ENCODE peak calls at places on chromosomes 2 and 18, in nine cellular contexts. One of them, this sample, is unnamed.

GRCh38 chr18:3217930-3218647 is 1.7 kb downstream of the MYOM1 start:
- DNase-seq in neural crest cell: no peak
- DNase-seq in GM23338: peak
- DNase-seq in RWPE1: peak
- DNase-seq in BJ: no peak
- DNase-seq in heart left ventricle: no peak
- DNase-seq in tibial nerve: no peak
- DNase-seq in HFFc6: no peak
- DNase-seq in glutamatergic neuron: no peak
- DNase-seq in this sample: peak

GRCh38 chr18:57218281-57218680 is 71.4 kb downstream of the BOD1L2 start:
- DNase-seq in heart left ventricle: no peak
- DNase-seq in tibial nerve: no peak
- DNase-seq in BJ: no peak
- DNase-seq in RWPE1: no peak
- DNase-seq in neural crest cell: no peak
- DNase-seq in HFFc6: no peak
- DNase-seq in GM23338: no peak
- DNase-seq in glutamatergic neuron: no peak
- DNase-seq in this sample: no peak

GRCh38 chr2:186459009-186459408 is 27.1 kb upstream of the ZC3H15 start:
- DNase-seq in BJ: no peak
- DNase-seq in glutamatergic neuron: no peak
- DNase-seq in heart left ventricle: no peak
- DNase-seq in HFFc6: peak
- DNase-seq in GM23338: peak
- DNase-seq in RWPE1: no peak
- DNase-seq in tibial nerve: no peak
- DNase-seq in neural crest cell: no peak
- DNase-seq in this sample: no peak

GRCh38 chr2:172280820-172281454 is 146.4 kb upstream of the ITGA6 start:
- DNase-seq in heart left ventricle: peak
- DNase-seq in neural crest cell: no peak
- DNase-seq in BJ: no peak
- DNase-seq in HFFc6: no peak
- DNase-seq in GM23338: no peak
- DNase-seq in RWPE1: no peak
- DNase-seq in glutamatergic neuron: no peak
- DNase-seq in tibial nerve: no peak
- DNase-seq in this sample: no peak

GRCh38 chr18:48640566-48641270 is 101.9 kb downstream of the CTIF start:
- DNase-seq in RWPE1: no peak
- DNase-seq in tibial nerve: no peak
- DNase-seq in HFFc6: no peak
- DNase-seq in heart left ventricle: no peak
- DNase-seq in neural crest cell: no peak
- DNase-seq in glutamatergic neuron: peak
- DNase-seq in BJ: no peak
- DNase-seq in GM23338: no peak
- DNase-seq in this sample: no peak

GRCh38 chr2:43127208-43127940 is 99.0 kb downstream of the ZFP36L2 start:
- DNase-seq in glutamatergic neuron: peak
- DNase-seq in RWPE1: no peak
- DNase-seq in HFFc6: no peak
- DNase-seq in heart left ventricle: peak
- DNase-seq in BJ: no peak
- DNase-seq in GM23338: peak
- DNase-seq in tibial nerve: no peak
- DNase-seq in neural crest cell: peak
- DNase-seq in this sample: peak

GRCh38 chr2:219459460-219460311 is 25.0 kb downstream of the SPEG start:
- DNase-seq in RWPE1: peak
- DNase-seq in glutamatergic neuron: peak
- DNase-seq in heart left ventricle: peak
- DNase-seq in HFFc6: peak
- DNase-seq in neural crest cell: peak
- DNase-seq in BJ: no peak
- DNase-seq in tibial nerve: no peak
- DNase-seq in GM23338: peak
- DNase-seq in this sample: peak

GRCh38 chr18:76499596-76500340 is 4.7 kb upstream of the ZNF516 start:
- DNase-seq in BJ: no peak
- DNase-seq in neural crest cell: no peak
- DNase-seq in heart left ventricle: no peak
- DNase-seq in glutamatergic neuron: no peak
- DNase-seq in RWPE1: no peak
- DNase-seq in HFFc6: no peak
- DNase-seq in tibial nerve: no peak
- DNase-seq in GM23338: no peak
- DNase-seq in this sample: no peak

GRCh38 chr2:71466301-71467179 is 13.2 kb downstream of the DYSF start:
- DNase-seq in heart left ventricle: peak
- DNase-seq in tibial nerve: no peak
- DNase-seq in GM23338: peak
- DNase-seq in neural crest cell: peak
- DNase-seq in HFFc6: no peak
- DNase-seq in glutamatergic neuron: peak
- DNase-seq in BJ: no peak
- DNase-seq in RWPE1: peak
- DNase-seq in this sample: peak

GRCh38 chr2:196918927-196919326 is 7.6 kb downstream of the PGAP1 start:
- DNase-seq in tibial nerve: no peak
- DNase-seq in BJ: no peak
- DNase-seq in HFFc6: no peak
- DNase-seq in RWPE1: no peak
- DNase-seq in glutamatergic neuron: no peak
- DNase-seq in heart left ventricle: no peak
- DNase-seq in neural crest cell: no peak
- DNase-seq in GM23338: no peak
- DNase-seq in this sample: no peak

GRCh38 chr18:23689031-23689615 is at the start of gene LAMA3:
- DNase-seq in heart left ventricle: peak
- DNase-seq in glutamatergic neuron: no peak
- DNase-seq in tibial nerve: peak
- DNase-seq in RWPE1: peak
- DNase-seq in BJ: no peak
- DNase-seq in GM23338: peak
- DNase-seq in neural crest cell: peak
- DNase-seq in HFFc6: peak
- DNase-seq in this sample: peak

GRCh38 chr2:159984034-159984433 is 78.4 kb downstream of the PLA2R1 start:
- DNase-seq in GM23338: no peak
- DNase-seq in HFFc6: no peak
- DNase-seq in heart left ventricle: no peak
- DNase-seq in BJ: no peak
- DNase-seq in neural crest cell: no peak
- DNase-seq in tibial nerve: no peak
- DNase-seq in RWPE1: no peak
- DNase-seq in glutamatergic neuron: no peak
- DNase-seq in this sample: no peak

GRCh38 chr2:218137514-218137913 is 11.7 kb downstream of the CXCR2 start:
- DNase-seq in BJ: no peak
- DNase-seq in tibial nerve: no peak
- DNase-seq in glutamatergic neuron: no peak
- DNase-seq in GM23338: no peak
- DNase-seq in neural crest cell: no peak
- DNase-seq in heart left ventricle: no peak
- DNase-seq in RWPE1: no peak
- DNase-seq in HFFc6: no peak
- DNase-seq in this sample: no peak

GRCh38 chr2:214139630-214140284 is 271.1 kb upstream of the VWC2L start:
- DNase-seq in neural crest cell: no peak
- DNase-seq in glutamatergic neuron: no peak
- DNase-seq in tibial nerve: no peak
- DNase-seq in BJ: peak
- DNase-seq in heart left ventricle: no peak
- DNase-seq in HFFc6: no peak
- DNase-seq in GM23338: no peak
- DNase-seq in RWPE1: no peak
- DNase-seq in this sample: no peak

GRCh38 chr2:32678825-32679224 is 51.0 kb downstream of the TTC27 start:
- DNase-seq in tibial nerve: no peak
- DNase-seq in glutamatergic neuron: no peak
- DNase-seq in neural crest cell: no peak
- DNase-seq in RWPE1: no peak
- DNase-seq in GM23338: no peak
- DNase-seq in heart left ventricle: no peak
- DNase-seq in BJ: peak
- DNase-seq in HFFc6: peak
- DNase-seq in this sample: no peak

GRCh38 chr2:222307138-222307756 is 8.4 kb upstream of the PAX3 start:
- DNase-seq in GM23338: peak
- DNase-seq in glutamatergic neuron: no peak
- DNase-seq in tibial nerve: no peak
- DNase-seq in RWPE1: no peak
- DNase-seq in heart left ventricle: no peak
- DNase-seq in BJ: no peak
- DNase-seq in HFFc6: peak
- DNase-seq in neural crest cell: peak
- DNase-seq in this sample: peak

DNA sequence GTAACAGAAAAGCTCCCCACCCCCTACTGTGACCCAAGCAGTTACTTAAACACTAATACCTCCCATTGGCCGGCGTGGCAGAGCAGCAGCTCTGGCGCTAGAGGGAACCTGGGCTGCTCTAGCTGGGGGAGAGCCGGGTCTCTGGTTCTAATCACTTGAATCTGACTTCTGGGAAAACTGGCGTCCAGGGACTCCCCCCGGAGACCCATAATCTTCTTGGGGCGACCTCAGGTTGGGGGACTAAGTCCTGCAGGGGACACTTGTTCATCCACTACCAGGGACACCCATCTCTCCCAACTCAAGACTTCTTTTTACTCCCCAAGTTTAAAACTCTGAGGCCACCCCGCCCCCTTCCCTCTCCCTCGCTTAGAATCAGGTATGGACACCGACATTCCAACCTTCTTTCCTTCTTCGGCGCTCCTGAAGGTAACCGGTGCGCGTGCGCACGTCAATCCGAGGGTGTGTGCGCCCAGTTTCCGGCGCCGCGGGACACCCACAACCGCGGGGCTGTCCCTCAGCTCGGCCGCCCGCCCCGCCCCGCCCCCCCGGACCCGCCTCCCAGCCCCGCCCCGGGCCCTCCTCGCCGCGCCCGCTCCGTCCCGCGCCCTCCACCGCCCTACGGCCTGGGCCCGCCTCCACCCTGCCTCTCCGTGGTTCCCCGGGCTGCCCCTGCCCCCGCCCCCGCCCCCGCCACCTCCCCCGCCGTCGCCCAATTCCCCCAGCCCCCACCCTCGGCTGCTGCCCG is at the start of gene ERICH2:
- DNase-seq in BJ: no peak
- DNase-seq in heart left ventricle: peak
- DNase-seq in HFFc6: peak
- DNase-seq in tibial nerve: peak
- DNase-seq in RWPE1: peak
- DNase-seq in neural crest cell: peak
- DNase-seq in GM23338: peak
- DNase-seq in glutamatergic neuron: peak
- DNase-seq in this sample: peak
- TF ChIP-seq CTCF in BJ: peak
- TF ChIP-seq CTCF in heart left ventricle: no peak
- TF ChIP-seq CTCF in HFFc6: no peak
- TF ChIP-seq CTCF in tibial nerve: no peak
- TF ChIP-seq CTCF in RWPE1: no peak
- TF ChIP-seq CTCF in neural crest cell: peak
- TF ChIP-seq CTCF in GM23338: peak
- TF ChIP-seq CTCF in glutamatergic neuron: no peak
- TF ChIP-seq CTCF in this sample: no peak

DNA sequence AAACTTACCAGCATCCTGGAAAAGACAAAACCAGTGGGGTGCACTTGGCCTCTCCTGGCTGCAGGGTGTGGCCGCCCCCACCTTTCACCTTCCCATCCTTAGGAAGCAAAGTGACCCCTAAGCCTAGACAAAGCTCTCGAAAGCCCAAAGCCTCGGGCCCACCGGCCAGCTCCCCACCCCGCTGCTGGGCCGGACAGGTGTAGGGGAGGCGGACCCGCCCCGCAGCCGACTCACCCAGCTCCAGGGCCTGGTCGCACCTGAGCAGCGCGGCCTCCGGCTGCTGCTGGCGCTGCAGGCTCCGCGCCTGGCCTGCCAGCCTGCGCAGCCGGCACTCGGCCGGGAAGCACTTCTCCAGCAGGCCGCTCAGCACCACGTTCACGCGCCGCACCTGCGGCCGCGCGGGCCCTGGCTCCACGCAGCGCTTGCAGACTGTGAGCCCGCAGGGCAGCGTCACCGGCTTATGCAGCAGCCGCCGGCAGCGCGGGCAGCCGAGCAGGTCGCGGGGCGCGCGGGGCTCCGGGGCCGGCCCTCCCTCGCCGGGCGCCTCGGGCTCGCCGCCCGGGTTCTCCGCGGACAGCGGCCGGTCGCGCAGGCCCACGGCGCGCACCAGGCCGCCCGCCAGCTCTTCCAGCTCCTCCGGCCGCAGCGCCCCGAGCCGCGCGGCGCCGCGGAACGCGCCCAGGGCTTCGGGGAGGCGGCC is 970 bp downstream of the LONRF2 start:
- DNase-seq in BJ: no peak
- DNase-seq in heart left ventricle: peak
- DNase-seq in glutamatergic neuron: peak
- DNase-seq in HFFc6: no peak
- DNase-seq in neural crest cell: peak
- DNase-seq in GM23338: peak
- DNase-seq in tibial nerve: no peak
- DNase-seq in RWPE1: no peak
- DNase-seq in this sample: peak
- TF ChIP-seq CTCF in BJ: no peak
- TF ChIP-seq CTCF in heart left ventricle: peak
- TF ChIP-seq CTCF in glutamatergic neuron: peak
- TF ChIP-seq CTCF in HFFc6: no peak
- TF ChIP-seq CTCF in neural crest cell: peak
- TF ChIP-seq CTCF in GM23338: peak
- TF ChIP-seq CTCF in tibial nerve: no peak
- TF ChIP-seq CTCF in RWPE1: no peak
- TF ChIP-seq CTCF in this sample: peak

DNA sequence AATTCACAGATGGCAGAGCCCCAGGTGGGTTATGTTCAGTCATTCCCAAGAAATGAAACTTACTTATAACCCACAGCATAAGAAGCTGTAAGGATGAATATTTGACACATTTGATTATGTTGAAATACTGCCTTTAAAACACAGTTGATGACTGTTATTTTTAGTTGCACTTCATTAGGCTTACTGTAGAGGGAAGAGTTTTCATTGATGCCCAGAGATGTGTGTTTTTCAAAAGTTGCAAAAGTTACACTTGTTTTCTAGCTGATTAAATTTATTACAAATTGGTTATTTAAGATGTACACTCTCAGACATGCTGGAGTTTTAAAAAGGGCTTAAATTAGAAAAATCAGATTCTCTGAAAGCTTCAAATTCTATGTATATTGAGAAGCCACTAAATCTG is 506.1 kb downstream of the PARD3B start:
- DNase-seq in GM23338: no peak
- DNase-seq in BJ: no peak
- DNase-seq in RWPE1: peak
- DNase-seq in HFFc6: no peak
- DNase-seq in neural crest cell: no peak
- DNase-seq in glutamatergic neuron: no peak
- DNase-seq in heart left ventricle: no peak
- DNase-seq in tibial nerve: no peak
- DNase-seq in this sample: no peak
- TF ChIP-seq CTCF in GM23338: no peak
- TF ChIP-seq CTCF in BJ: peak
- TF ChIP-seq CTCF in RWPE1: no peak
- TF ChIP-seq CTCF in HFFc6: peak
- TF ChIP-seq CTCF in neural crest cell: peak
- TF ChIP-seq CTCF in glutamatergic neuron: peak
- TF ChIP-seq CTCF in heart left ventricle: no peak
- TF ChIP-seq CTCF in tibial nerve: peak
- TF ChIP-seq CTCF in this sample: no peak

GRCh38 chr2:207692206-207693065 is 19.0 kb upstream of the CCNYL1 start:
- DNase-seq in RWPE1: no peak
- DNase-seq in glutamatergic neuron: peak
- DNase-seq in HFFc6: no peak
- DNase-seq in BJ: no peak
- DNase-seq in neural crest cell: peak
- DNase-seq in heart left ventricle: no peak
- DNase-seq in GM23338: peak
- DNase-seq in tibial nerve: no peak
- DNase-seq in this sample: peak
- TF ChIP-seq CTCF in RWPE1: no peak
- TF ChIP-seq CTCF in glutamatergic neuron: peak
- TF ChIP-seq CTCF in HFFc6: peak
- TF ChIP-seq CTCF in BJ: peak
- TF ChIP-seq CTCF in neural crest cell: peak
- TF ChIP-seq CTCF in heart left ventricle: peak
- TF ChIP-seq CTCF in GM23338: peak
- TF ChIP-seq CTCF in tibial nerve: peak
- TF ChIP-seq CTCF in this sample: peak